ENCODE peak calls at places on chromosome X, in five cellular contexts. Z, J, B, U and F are unnamed samples.
A peak's percentile ranks its signal among the peaks of the same experiment; 100 is the strongest.

GRCh38 chrX:131828482-131828881 is 194.6 kb upstream of the STK26 start:
- DNase-seq in J (no peak), U (no peak), Z (no peak), B (no peak), F (no peak)

GRCh38 chrX:2894885-2895292 is 34.2 kb downstream of the ARSD start:
- DNase-seq in U (no peak), J (peak; percentile 37), Z (peak; percentile 64), B (no peak), F (no peak)

GRCh38 chrX:18938710-18939109 is 45.2 kb downstream of the PHKA2 start:
- DNase-seq in Z (peak; percentile 16), U (no peak), B (no peak), J (no peak), F (no peak)

GRCh38 chrX:14832151-14832550 is 40.7 kb downstream of the FANCB start:
- DNase-seq in Z (no peak), B (no peak), J (no peak), U (no peak), F (no peak)

GRCh38 chrX:77622233-77622632 is 163.8 kb downstream of the ATRX start:
- DNase-seq in U (no peak), Z (no peak), J (no peak), B (no peak), F (no peak)

GRCh38 chrX:14015294-14015693 is 14.4 kb downstream of the GEMIN8 start:
- DNase-seq in U (no peak), Z (no peak), J (no peak), B (no peak), F (no peak)

GRCh38 chrX:123673813-123674212 is 59.0 kb downstream of the THOC2 start:
- DNase-seq in U (no peak), Z (no peak), J (no peak), B (no peak), F (no peak)

GRCh38 chrX:22192419-22193086 is 80.2 kb upstream of the CBLL2 start:
- DNase-seq in U (peak; percentile 3), J (peak; percentile 38), Z (peak; percentile 75), B (peak; percentile 59), F (peak; percentile 40)

GRCh38 chrX:27163236-27163635 is 299.9 kb downstream of the PPP4R3C start:
- DNase-seq in U (no peak), B (no peak), J (no peak), Z (no peak), F (no peak)

GRCh38 chrX:30888526-30889146 is 418 bp downstream of the TAB3 start:
- DNase-seq in U (no peak), B (peak; percentile 42), Z (peak; percentile 17), J (no peak), F (peak; percentile 5)

GRCh38 chrX:45401923-45402322 is 201.2 kb upstream of the DIPK2B start:
- DNase-seq in U (no peak), B (no peak), Z (no peak), J (no peak), F (no peak)

GRCh38 chrX:25156323-25156722 is 140.6 kb upstream of the ARX start:
- DNase-seq in J (no peak), Z (no peak), U (no peak), B (no peak), F (no peak)

GRCh38 chrX:75278991-75279390 is 5.1 kb downstream of the UPRT start:
- DNase-seq in B (no peak), J (no peak), U (no peak), Z (no peak), F (peak; percentile 71)

GRCh38 chrX:75273483-75273882 is 402 bp upstream of the UPRT start:
- DNase-seq in J (no peak), B (no peak), U (no peak), Z (no peak), F (no peak)

GRCh38 chrX:75276666-75277065 is 2.8 kb downstream of the UPRT start:
- DNase-seq in B (no peak), J (no peak), U (no peak), Z (no peak), F (no peak)
- TF ChIP-seq SUZ12 in B (no peak), J (no peak), U (no peak), Z (no peak), F (no peak)

GRCh38 chrX:81857192-81857591 is 655.3 kb downstream of the SH3BGRL start:
- DNase-seq in U (no peak), Z (no peak), J (no peak), B (no peak), F (no peak)
- TF ChIP-seq SUZ12 in U (no peak), Z (no peak), J (no peak), B (no peak), F (no peak)

GRCh38 chrX:110003167-110004156 is 548 bp downstream of the TMEM164 start:
- DNase-seq in J (no peak), B (no peak), Z (no peak), U (no peak), F (no peak)

GRCh38 chrX:110001702-110002299 is 1.1 kb upstream of the TMEM164 start:
- DNase-seq in B (no peak), J (no peak), U (no peak), Z (no peak), F (no peak)

GRCh38 chrX:110000854-110001701 is 1.8 kb upstream of the TMEM164 start:
- DNase-seq in U (no peak), J (no peak), Z (no peak), B (no peak), F (no peak)

GRCh38 chrX:110004210-110004609 is 1.3 kb downstream of the TMEM164 start:
- DNase-seq in U (no peak), B (no peak), Z (no peak), J (peak; percentile 9), F (no peak)

GRCh38 chrX:110002300-110003166 is at the start of gene TMEM164:
- DNase-seq in B (peak; percentile 71), U (peak; percentile 52), Z (peak; percentile 79), J (peak; percentile 12), F (peak; percentile 50)
- TF ChIP-seq SUZ12 in B (no peak), U (no peak), Z (no peak), J (no peak), F (no peak)

GRCh38 chrX:20066968-20067708 is 49.6 kb downstream of the MAP7D2 start:
- DNase-seq in Z (peak; percentile 58), B (no peak), J (peak; percentile 35), U (no peak), F (no peak)
- TF ChIP-seq SUZ12 in Z (no peak), B (no peak), J (no peak), U (no peak), F (no peak)

DNA sequence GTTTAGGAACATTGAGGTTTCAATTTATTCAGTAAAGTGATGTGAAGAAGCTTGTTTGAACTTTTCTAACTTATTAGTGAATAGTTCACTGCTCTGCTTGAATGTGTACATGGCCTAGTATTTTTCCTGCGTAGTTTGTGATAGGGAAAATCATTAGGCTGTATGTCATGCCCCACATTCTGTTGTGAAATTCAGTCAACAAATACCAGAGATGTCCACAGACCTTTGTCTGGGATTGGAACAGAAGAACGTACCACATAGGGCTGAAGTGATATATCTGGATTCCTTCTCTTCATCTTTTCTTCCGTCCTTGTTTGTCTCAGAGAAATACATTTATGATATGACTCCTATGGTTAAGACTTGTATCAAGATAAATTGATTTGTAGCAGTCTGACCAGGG is 88.8 kb upstream of the PLS3 start:
- DNase-seq in Z (no peak), J (no peak), B (no peak), U (no peak), F (no peak)
- TF ChIP-seq SUZ12 in Z (no peak), J (no peak), B (no peak), U (no peak), F (no peak)

GRCh38 chrX:150326843-150327242 is 36.3 kb upstream of the MAMLD1 start:
- DNase-seq in Z (no peak), B (no peak), J (no peak), U (no peak), F (no peak)
- TF ChIP-seq SUZ12 in Z (no peak), B (no peak), J (no peak), U (no peak), F (no peak)

DNA sequence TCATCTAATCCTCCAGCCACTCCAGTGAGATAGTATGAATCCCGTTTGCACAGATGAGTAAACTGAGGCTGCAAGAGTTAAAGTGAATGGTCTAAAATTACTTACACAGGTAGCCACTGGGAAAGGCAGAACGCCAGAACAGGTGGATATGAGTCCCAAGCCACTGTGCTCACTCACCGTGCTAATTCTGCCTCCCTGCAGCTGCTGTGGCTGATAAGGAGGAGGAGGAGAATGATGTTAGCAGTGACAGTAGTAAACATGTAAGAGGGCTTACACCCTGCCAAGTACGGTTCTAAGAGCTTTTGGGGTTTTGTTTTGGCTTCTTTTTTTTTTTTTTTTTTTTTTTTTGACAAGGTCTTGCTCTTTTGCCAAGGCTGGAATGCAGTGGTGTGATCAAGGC is 90.5 kb upstream of the PRPS2 start:
- DNase-seq in J (no peak), Z (no peak), B (no peak), U (no peak), F (no peak)
- TF ChIP-seq SUZ12 in J (no peak), Z (no peak), B (no peak), U (no peak), F (no peak)

GRCh38 chrX:136584545-136584944 is 52.5 kb downstream of the VGLL1 start:
- DNase-seq in B (no peak), Z (no peak), U (no peak), J (no peak), F (no peak)

GRCh38 chrX:136588060-136588459 is 56.0 kb downstream of the VGLL1 start:
- DNase-seq in B (no peak), U (peak; percentile 32), Z (no peak), J (no peak), F (no peak)

GRCh38 chrX:136585960-136586359 is 53.9 kb downstream of the VGLL1 start:
- DNase-seq in B (no peak), Z (no peak), U (no peak), J (no peak), F (no peak)

GRCh38 chrX:136587532-136587931 is 55.5 kb downstream of the VGLL1 start:
- DNase-seq in B (no peak), Z (no peak), U (no peak), J (no peak), F (no peak)

GRCh38 chrX:136586386-136586785 is 54.4 kb downstream of the VGLL1 start:
- DNase-seq in U (no peak), Z (no peak), J (no peak), B (no peak), F (no peak)
- TF ChIP-seq SUZ12 in U (no peak), Z (no peak), J (no peak), B (no peak), F (no peak)

DNA sequence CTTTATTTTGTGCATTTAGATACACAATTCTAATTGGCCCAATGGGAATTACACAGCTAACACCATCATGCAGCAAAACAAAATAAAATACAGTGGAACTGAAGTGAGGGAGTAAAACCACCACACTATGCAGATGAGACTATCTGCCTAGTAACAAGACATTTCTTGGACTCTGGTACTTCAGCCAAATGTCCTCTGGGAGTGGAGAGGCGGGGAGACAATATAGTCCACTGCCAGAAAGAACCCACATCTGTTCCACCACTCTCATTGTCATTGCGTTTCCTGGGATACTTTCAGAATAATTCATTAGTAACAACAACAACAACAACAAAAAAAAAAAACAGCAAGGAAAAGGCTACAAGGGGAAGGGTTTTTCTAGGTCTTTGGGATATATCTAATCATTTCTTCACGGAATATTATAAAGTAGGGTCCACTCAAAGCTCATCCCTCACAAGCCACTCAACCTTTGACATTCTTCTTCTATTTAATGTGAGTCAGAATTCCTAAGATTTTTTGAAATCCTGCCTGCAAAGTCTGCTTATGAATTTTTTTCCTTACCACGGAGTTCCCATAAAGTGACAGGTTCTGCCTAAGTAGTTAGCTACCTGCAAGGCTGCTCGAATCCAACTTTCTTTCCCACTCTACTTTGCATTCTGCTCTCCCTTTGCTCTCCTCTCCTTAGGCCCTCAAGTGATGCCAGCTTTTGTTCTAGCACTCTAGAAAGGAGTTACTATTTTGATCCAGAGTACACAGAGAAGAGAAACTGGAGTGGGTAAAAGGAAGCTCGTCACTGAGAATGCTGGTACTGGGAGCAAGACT is 254.6 kb downstream of the CHIC1 start:
- DNase-seq in J (no peak), Z (no peak), B (no peak), U (no peak), F (no peak)
- TF ChIP-seq SUZ12 in J (no peak), Z (no peak), B (no peak), U (no peak), F (no peak)